ENCODE peak calls at places on chromosomes 13 and 19, in four cellular contexts. X is HCT116, M is A549, N is GM12878. U is an unnamed sample.

GRCh38 chr13:79937311-79938243 is 403.3 kb downstream of the SPRY2 start:
- DNase-seq in X (no peak), M (no peak), N (no peak), U (no peak)

GRCh38 chr19:36213793-36214387 is 575 bp downstream of the ZNF565 start:
- DNase-seq in X (no peak), M (peak), N (no peak), U (no peak)

GRCh38 chr19:8641908-8642547 is 11.6 kb downstream of the NFILZ start:
- DNase-seq in X (peak), M (peak), N (no peak), U (peak)

GRCh38 chr19:5397804-5398692 is 57.2 kb upstream of the ZNRF4 start:
- DNase-seq in X (no peak), M (peak), N (no peak), U (no peak)

GRCh38 chr13:61508936-61509335 is 93.3 kb upstream of the PCDH20 start:
- DNase-seq in X (no peak), M (no peak), N (no peak), U (no peak)

GRCh38 chr13:57634829-57635165 is 3.3 kb downstream of the PCDH17 start:
- DNase-seq in X (no peak), M (no peak), N (no peak), U (no peak)

GRCh38 chr19:19213822-19214558 is 2.2 kb downstream of the NCAN start:
- DNase-seq in X (no peak), M (no peak), N (no peak), U (peak)

GRCh38 chr19:10769533-10770491 is 51.9 kb downstream of the DNM2 start:
- DNase-seq in X (no peak), M (no peak), N (no peak), U (peak)

GRCh38 chr13:113209336-113209879 is at the start of gene CUL4A:
- DNase-seq in X (peak), M (peak), N (no peak), U (peak)

GRCh38 chr19:56403261-56403660 is 871 bp upstream of the ZNF583 start:
- DNase-seq in X (no peak), M (no peak), N (no peak), U (no peak)

GRCh38 chr13:82654851-82655517 is 1227.3 kb downstream of the SLITRK1 start:
- DNase-seq in X (no peak), M (no peak), N (no peak), U (no peak)

GRCh38 chr19:39969681-39970423 is 1.1 kb upstream of the PSMC4 start:
- DNase-seq in X (no peak), M (no peak), N (no peak), U (no peak)

GRCh38 chr19:3123088-3123721 is 12.6 kb upstream of the GNA15 start:
- DNase-seq in X (no peak), M (no peak), N (no peak), U (no peak)

GRCh38 chr13:47426126-47426849 is 529.4 kb upstream of the HTR2A start:
- DNase-seq in X (no peak), M (no peak), N (no peak), U (no peak)

GRCh38 chr13:111337206-111337605 is 16.8 kb downstream of the TEX29 start:
- DNase-seq in X (no peak), M (no peak), N (no peak), U (no peak)

GRCh38 chr19:36256853-36257511 is 42.1 kb downstream of the ZNF146 start:
- DNase-seq in X (no peak), M (no peak), N (no peak), U (no peak)

GRCh38 chr13:106103779-106104178 is 431.7 kb downstream of the EFNB2 start:
- DNase-seq in X (peak), M (peak), N (no peak), U (peak)

GRCh38 chr13:27311518-27312208 is 41.0 kb downstream of the RASL11A start:
- DNase-seq in X (no peak), M (no peak), N (no peak), U (peak)

GRCh38 chr13:50892162-50892944 is 17.2 kb upstream of the RNASEH2B start:
- DNase-seq in X (no peak), M (no peak), N (no peak), U (peak)

GRCh38 chr13:44141725-44142539 is 231.7 kb upstream of the SERP2 start:
- DNase-seq in X (peak), M (peak), N (peak), U (peak)
- H3K4me3 ChIP-seq in X (peak), M (peak), N (peak), U (peak)

GRCh38 chr13:23828866-23829265 is 60.3 kb downstream of the MIPEP start:
- DNase-seq in X (no peak), M (no peak), N (no peak), U (no peak)

GRCh38 chr13:23828086-23828485 is 61.1 kb downstream of the MIPEP start:
- DNase-seq in X (no peak), M (no peak), N (no peak), U (no peak)

DNA sequence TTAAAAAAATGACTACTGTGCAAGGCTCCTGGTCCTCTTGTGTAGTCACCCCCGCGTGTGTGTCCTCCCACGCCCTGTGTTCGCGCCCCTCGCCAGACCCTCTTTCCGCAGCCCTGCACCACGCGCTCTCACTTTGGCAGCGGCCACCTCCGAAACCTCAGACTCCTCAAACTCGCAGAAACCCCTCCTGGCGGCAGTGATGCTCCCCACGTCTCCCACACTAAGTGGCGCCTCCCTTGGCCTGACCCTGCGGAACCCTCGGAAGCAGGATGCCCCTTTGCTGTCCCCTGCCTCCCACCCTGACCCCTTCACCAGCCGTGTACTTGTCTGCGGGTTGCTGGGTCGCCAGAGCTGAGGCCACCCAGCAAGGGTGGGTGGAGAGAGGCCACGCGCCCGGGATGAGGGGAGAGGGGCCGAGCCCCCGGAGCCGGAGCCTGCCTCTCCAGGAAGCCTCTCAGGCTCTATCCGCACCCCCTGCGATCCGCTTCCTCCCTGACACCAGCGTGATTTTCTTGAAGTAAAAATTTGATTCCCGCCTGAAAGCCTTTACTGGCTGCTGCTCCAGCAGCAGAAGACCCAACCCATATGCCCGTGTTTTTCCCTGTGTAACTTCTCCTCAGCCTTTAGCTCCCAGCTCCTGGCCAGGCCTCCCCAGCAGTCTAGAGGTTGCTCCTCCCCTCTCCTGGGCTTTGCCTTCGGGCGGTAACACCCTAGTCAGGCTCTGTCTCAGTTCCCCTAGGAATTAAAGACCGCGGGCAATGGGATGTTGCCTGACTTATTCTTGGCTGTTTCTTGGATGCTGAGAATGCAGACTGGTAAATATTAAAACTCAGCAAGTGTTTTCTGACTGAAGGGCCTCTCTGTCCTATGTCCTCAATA is 55.2 kb downstream of the MIPEP start:
- DNase-seq in X (no peak), M (no peak), N (no peak), U (no peak)
- TF ChIP-seq MAX in X (no peak), M (no peak), N (no peak), U (no peak)

DNA sequence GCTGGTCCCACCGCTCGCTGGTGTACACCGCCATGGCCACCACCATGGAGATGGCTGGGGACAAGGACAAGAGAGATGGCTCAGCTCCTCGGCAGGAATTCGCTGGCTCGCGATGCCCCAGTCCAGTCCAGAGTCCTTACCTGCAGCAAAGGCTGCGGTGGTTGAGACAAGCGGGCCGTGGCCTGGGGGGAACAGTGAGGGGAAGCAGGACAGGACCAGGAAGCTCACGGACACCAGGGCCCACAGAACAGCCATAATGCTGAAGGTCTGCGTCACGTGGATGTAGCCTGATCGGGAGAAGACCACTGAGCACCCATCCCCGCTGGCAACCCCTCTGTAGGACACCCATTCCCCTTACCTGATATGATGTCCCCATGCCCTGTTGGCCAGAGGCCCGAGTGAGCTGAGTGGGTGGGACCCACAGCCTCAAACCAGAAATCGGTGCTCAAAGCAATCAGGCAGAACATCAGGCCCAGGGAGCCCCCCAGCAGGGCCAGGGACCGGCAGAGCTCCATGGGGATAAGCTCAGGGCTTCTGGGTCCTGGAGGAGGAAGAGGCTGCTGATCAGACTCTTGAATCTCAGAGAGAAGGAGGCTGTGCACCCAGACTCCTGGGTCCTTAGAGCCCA is 319 bp downstream of the NKG7 start:
- DNase-seq in X (no peak), M (no peak), N (no peak), U (no peak)
- H3K4me3 ChIP-seq in X (no peak), M (no peak), N (peak), U (peak)

DNA sequence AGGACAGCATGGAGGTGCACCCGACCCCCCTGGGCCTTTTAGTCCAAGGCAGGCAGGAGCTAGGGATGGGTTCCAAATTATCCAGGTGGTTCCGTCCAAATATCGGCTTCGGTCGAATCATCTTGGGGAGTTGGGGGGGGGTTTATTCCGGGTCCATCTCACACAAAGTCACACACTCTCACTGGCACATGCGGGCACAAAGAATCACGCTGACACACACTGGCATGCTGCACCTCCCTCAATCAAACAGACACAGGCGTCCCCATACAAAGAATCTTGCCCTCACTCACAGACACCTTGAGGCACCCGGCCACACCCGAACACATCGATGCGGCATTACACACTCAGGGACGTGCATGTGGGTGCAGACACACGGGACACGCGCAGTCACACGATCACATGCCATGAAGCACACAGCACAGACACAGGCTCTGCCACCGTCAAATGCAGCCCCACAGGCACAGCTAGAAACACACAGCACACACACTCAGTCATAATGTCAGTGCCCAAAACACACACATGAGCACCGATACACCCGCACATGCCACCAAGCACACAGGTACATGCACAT is 7.8 kb downstream of the NFIX start:
- DNase-seq in X (no peak), M (no peak), N (no peak), U (no peak)
- TF ChIP-seq MAX in X (no peak), M (no peak), N (no peak), U (no peak)

DNA sequence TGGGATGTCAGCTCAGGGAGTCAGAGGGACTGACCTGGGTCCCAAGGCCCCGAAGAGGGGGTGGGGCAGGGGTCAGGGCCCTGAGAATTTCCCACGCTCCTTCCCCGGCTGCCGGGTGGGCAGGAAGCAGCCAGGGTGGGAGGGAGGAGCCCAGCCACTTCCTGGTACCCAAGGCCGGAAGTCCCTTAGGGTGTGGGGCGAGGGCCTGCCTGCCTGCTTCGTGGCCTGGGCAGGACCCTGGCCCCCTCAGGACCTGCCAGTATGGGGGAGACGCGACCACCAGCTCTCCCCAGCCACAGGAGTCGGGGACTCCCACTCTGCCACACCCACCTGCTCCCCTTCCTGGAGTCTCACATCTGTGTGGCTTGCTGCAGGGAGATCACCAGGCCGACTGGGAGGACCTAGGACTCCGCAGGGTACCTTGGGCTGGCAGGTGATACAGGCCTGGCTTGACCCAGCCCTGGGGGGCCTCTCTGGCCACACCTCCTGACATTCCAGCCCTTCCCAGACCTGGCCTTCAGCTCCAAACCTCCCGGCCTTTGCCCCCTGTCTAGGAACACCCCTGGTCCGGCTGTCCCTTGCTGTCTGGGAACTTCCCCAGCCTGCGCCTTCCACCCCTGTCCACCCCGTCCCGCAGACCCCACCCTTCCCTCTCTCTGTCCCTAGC is 9.8 kb upstream of the CIRBP start:
- DNase-seq in X (no peak), M (peak), N (peak), U (peak)
- H3K4me3 ChIP-seq in X (peak), M (peak), N (peak), U (no peak)

U was measured in NB4.